ENCODE peak calls at places on chromosome 21, in seven cellular contexts. One of them, this sample, is unnamed.
A peak's percentile ranks its signal among the peaks of the same experiment; 100 is the strongest.

GRCh38 chr21:43304621-43305335 is 122.2 kb downstream of the SIK1 start:
- DNase-seq in pancreas: peak; percentile 56
- DNase-seq in activated CD8-positive, alpha-beta T cell treated with anti-CD3 and anti-CD28 coated beads for 36 hours: no peak
- DNase-seq in effector memory CD8-positive, alpha-beta T cell: no peak
- DNase-seq in activated CD8-positive, alpha-beta memory T cell treated with anti-CD3 and anti-CD28 coated beads, Interleukin-2, amount 10 ng/mL, durations not matched to agents 7 days and 5 days: no peak
- DNase-seq in NCI-H2171 treated with DMSO at 0.1 percent for 48 hours: no peak
- DNase-seq in NCI-H1417: no peak
- DNase-seq in this sample: no peak

GRCh38 chr21:37592496-37592895 is 225.9 kb downstream of the DYRK1A start:
- DNase-seq in pancreas: no peak
- DNase-seq in activated CD8-positive, alpha-beta T cell treated with anti-CD3 and anti-CD28 coated beads for 36 hours: no peak
- DNase-seq in effector memory CD8-positive, alpha-beta T cell: no peak
- DNase-seq in activated CD8-positive, alpha-beta memory T cell treated with anti-CD3 and anti-CD28 coated beads, Interleukin-2, amount 10 ng/mL, durations not matched to agents 7 days and 5 days: peak; percentile 5
- DNase-seq in NCI-H2171 treated with DMSO at 0.1 percent for 48 hours: no peak
- DNase-seq in NCI-H1417: no peak
- DNase-seq in this sample: no peak

GRCh38 chr21:46239817-46240325 is 11.3 kb upstream of the LSS start:
- DNase-seq in pancreas: no peak
- DNase-seq in activated CD8-positive, alpha-beta T cell treated with anti-CD3 and anti-CD28 coated beads for 36 hours: no peak
- DNase-seq in effector memory CD8-positive, alpha-beta T cell: no peak
- DNase-seq in activated CD8-positive, alpha-beta memory T cell treated with anti-CD3 and anti-CD28 coated beads, Interleukin-2, amount 10 ng/mL, durations not matched to agents 7 days and 5 days: no peak
- DNase-seq in NCI-H2171 treated with DMSO at 0.1 percent for 48 hours: no peak
- DNase-seq in NCI-H1417: no peak
- DNase-seq in this sample: no peak

GRCh38 chr21:25506268-25506667 is 101.0 kb downstream of the MRPL39 start:
- DNase-seq in pancreas: no peak
- DNase-seq in activated CD8-positive, alpha-beta T cell treated with anti-CD3 and anti-CD28 coated beads for 36 hours: no peak
- DNase-seq in effector memory CD8-positive, alpha-beta T cell: no peak
- DNase-seq in activated CD8-positive, alpha-beta memory T cell treated with anti-CD3 and anti-CD28 coated beads, Interleukin-2, amount 10 ng/mL, durations not matched to agents 7 days and 5 days: no peak
- DNase-seq in NCI-H2171 treated with DMSO at 0.1 percent for 48 hours: no peak
- DNase-seq in NCI-H1417: no peak
- DNase-seq in this sample: no peak

GRCh38 chr21:46320331-46320801 is 3.3 kb downstream of the C21orf58 start:
- DNase-seq in pancreas: no peak
- DNase-seq in activated CD8-positive, alpha-beta T cell treated with anti-CD3 and anti-CD28 coated beads for 36 hours: no peak
- DNase-seq in effector memory CD8-positive, alpha-beta T cell: no peak
- DNase-seq in activated CD8-positive, alpha-beta memory T cell treated with anti-CD3 and anti-CD28 coated beads, Interleukin-2, amount 10 ng/mL, durations not matched to agents 7 days and 5 days: no peak
- DNase-seq in NCI-H2171 treated with DMSO at 0.1 percent for 48 hours: peak; percentile 36
- DNase-seq in NCI-H1417: no peak
- DNase-seq in this sample: no peak

GRCh38 chr21:34886554-34887385 is 162.3 kb downstream of the RUNX1 start:
- DNase-seq in pancreas: peak; percentile 74
- DNase-seq in activated CD8-positive, alpha-beta T cell treated with anti-CD3 and anti-CD28 coated beads for 36 hours: peak; percentile 51
- DNase-seq in effector memory CD8-positive, alpha-beta T cell: no peak
- DNase-seq in activated CD8-positive, alpha-beta memory T cell treated with anti-CD3 and anti-CD28 coated beads, Interleukin-2, amount 10 ng/mL, durations not matched to agents 7 days and 5 days: peak; percentile 46
- DNase-seq in NCI-H2171 treated with DMSO at 0.1 percent for 48 hours: peak; percentile 2
- DNase-seq in NCI-H1417: peak; percentile 55
- DNase-seq in this sample: peak; percentile 39

GRCh38 chr21:26909972-26910371 is 56.9 kb downstream of the ADAMTS5 start:
- DNase-seq in pancreas: no peak
- DNase-seq in activated CD8-positive, alpha-beta T cell treated with anti-CD3 and anti-CD28 coated beads for 36 hours: no peak
- DNase-seq in effector memory CD8-positive, alpha-beta T cell: no peak
- DNase-seq in activated CD8-positive, alpha-beta memory T cell treated with anti-CD3 and anti-CD28 coated beads, Interleukin-2, amount 10 ng/mL, durations not matched to agents 7 days and 5 days: no peak
- DNase-seq in NCI-H2171 treated with DMSO at 0.1 percent for 48 hours: no peak
- DNase-seq in NCI-H1417: no peak
- DNase-seq in this sample: peak; percentile 5

GRCh38 chr21:43942201-43942600 is 69.9 kb upstream of the TRAPPC10 start:
- DNase-seq in pancreas: peak; percentile 37
- DNase-seq in activated CD8-positive, alpha-beta T cell treated with anti-CD3 and anti-CD28 coated beads for 36 hours: no peak
- DNase-seq in effector memory CD8-positive, alpha-beta T cell: no peak
- DNase-seq in activated CD8-positive, alpha-beta memory T cell treated with anti-CD3 and anti-CD28 coated beads, Interleukin-2, amount 10 ng/mL, durations not matched to agents 7 days and 5 days: no peak
- DNase-seq in NCI-H2171 treated with DMSO at 0.1 percent for 48 hours: no peak
- DNase-seq in NCI-H1417: no peak
- DNase-seq in this sample: no peak

GRCh38 chr21:42038826-42039425 is 28.8 kb upstream of the ZBTB21 start:
- DNase-seq in pancreas: no peak
- DNase-seq in activated CD8-positive, alpha-beta T cell treated with anti-CD3 and anti-CD28 coated beads for 36 hours: no peak
- DNase-seq in effector memory CD8-positive, alpha-beta T cell: no peak
- DNase-seq in activated CD8-positive, alpha-beta memory T cell treated with anti-CD3 and anti-CD28 coated beads, Interleukin-2, amount 10 ng/mL, durations not matched to agents 7 days and 5 days: no peak
- DNase-seq in NCI-H2171 treated with DMSO at 0.1 percent for 48 hours: peak; percentile 93
- DNase-seq in NCI-H1417: no peak
- DNase-seq in this sample: peak; percentile 33

GRCh38 chr21:26686278-26686677 is 113.2 kb upstream of the CYYR1 start:
- DNase-seq in pancreas: no peak
- DNase-seq in activated CD8-positive, alpha-beta T cell treated with anti-CD3 and anti-CD28 coated beads for 36 hours: peak; percentile 58
- DNase-seq in effector memory CD8-positive, alpha-beta T cell: no peak
- DNase-seq in activated CD8-positive, alpha-beta memory T cell treated with anti-CD3 and anti-CD28 coated beads, Interleukin-2, amount 10 ng/mL, durations not matched to agents 7 days and 5 days: peak; percentile 42
- DNase-seq in NCI-H2171 treated with DMSO at 0.1 percent for 48 hours: peak; percentile 77
- DNase-seq in NCI-H1417: peak; percentile 5
- DNase-seq in this sample: peak; percentile 43

GRCh38 chr21:35529141-35529863 is 480.2 kb upstream of the RUNX1 start:
- DNase-seq in pancreas: no peak
- DNase-seq in activated CD8-positive, alpha-beta T cell treated with anti-CD3 and anti-CD28 coated beads for 36 hours: peak; percentile 7
- DNase-seq in effector memory CD8-positive, alpha-beta T cell: peak; percentile 26
- DNase-seq in activated CD8-positive, alpha-beta memory T cell treated with anti-CD3 and anti-CD28 coated beads, Interleukin-2, amount 10 ng/mL, durations not matched to agents 7 days and 5 days: peak; percentile 45
- DNase-seq in NCI-H2171 treated with DMSO at 0.1 percent for 48 hours: no peak
- DNase-seq in NCI-H1417: no peak
- DNase-seq in this sample: no peak

GRCh38 chr21:45334591-45335081 is 46.9 kb upstream of the POFUT2 start:
- DNase-seq in pancreas: peak; percentile 51
- DNase-seq in activated CD8-positive, alpha-beta T cell treated with anti-CD3 and anti-CD28 coated beads for 36 hours: no peak
- DNase-seq in effector memory CD8-positive, alpha-beta T cell: no peak
- DNase-seq in activated CD8-positive, alpha-beta memory T cell treated with anti-CD3 and anti-CD28 coated beads, Interleukin-2, amount 10 ng/mL, durations not matched to agents 7 days and 5 days: no peak
- DNase-seq in NCI-H2171 treated with DMSO at 0.1 percent for 48 hours: no peak
- DNase-seq in NCI-H1417: no peak
- DNase-seq in this sample: no peak

GRCh38 chr21:42746593-42747266 is 93.3 kb downstream of the PDE9A start:
- DNase-seq in pancreas: no peak
- DNase-seq in activated CD8-positive, alpha-beta T cell treated with anti-CD3 and anti-CD28 coated beads for 36 hours: peak; percentile 50
- DNase-seq in effector memory CD8-positive, alpha-beta T cell: peak; percentile 26
- DNase-seq in activated CD8-positive, alpha-beta memory T cell treated with anti-CD3 and anti-CD28 coated beads, Interleukin-2, amount 10 ng/mL, durations not matched to agents 7 days and 5 days: peak; percentile 61
- DNase-seq in NCI-H2171 treated with DMSO at 0.1 percent for 48 hours: no peak
- DNase-seq in NCI-H1417: no peak
- DNase-seq in this sample: no peak

GRCh38 chr21:19999369-20000272 is 998.6 kb upstream of the NCAM2 start:
- DNase-seq in pancreas: peak; percentile 35
- DNase-seq in activated CD8-positive, alpha-beta T cell treated with anti-CD3 and anti-CD28 coated beads for 36 hours: no peak
- DNase-seq in effector memory CD8-positive, alpha-beta T cell: no peak
- DNase-seq in activated CD8-positive, alpha-beta memory T cell treated with anti-CD3 and anti-CD28 coated beads, Interleukin-2, amount 10 ng/mL, durations not matched to agents 7 days and 5 days: no peak
- DNase-seq in NCI-H2171 treated with DMSO at 0.1 percent for 48 hours: no peak
- DNase-seq in NCI-H1417: no peak
- DNase-seq in this sample: no peak

GRCh38 chr21:41136286-41136685 is 31.7 kb upstream of the BACE2 start:
- DNase-seq in pancreas: no peak
- DNase-seq in activated CD8-positive, alpha-beta T cell treated with anti-CD3 and anti-CD28 coated beads for 36 hours: no peak
- DNase-seq in effector memory CD8-positive, alpha-beta T cell: no peak
- DNase-seq in activated CD8-positive, alpha-beta memory T cell treated with anti-CD3 and anti-CD28 coated beads, Interleukin-2, amount 10 ng/mL, durations not matched to agents 7 days and 5 days: no peak
- DNase-seq in NCI-H2171 treated with DMSO at 0.1 percent for 48 hours: no peak
- DNase-seq in NCI-H1417: no peak
- DNase-seq in this sample: no peak

GRCh38 chr21:46092026-46092764 is 5.7 kb upstream of the COL6A2 start:
- DNase-seq in pancreas: no peak
- DNase-seq in activated CD8-positive, alpha-beta T cell treated with anti-CD3 and anti-CD28 coated beads for 36 hours: no peak
- DNase-seq in effector memory CD8-positive, alpha-beta T cell: no peak
- DNase-seq in activated CD8-positive, alpha-beta memory T cell treated with anti-CD3 and anti-CD28 coated beads, Interleukin-2, amount 10 ng/mL, durations not matched to agents 7 days and 5 days: peak; percentile 26
- DNase-seq in NCI-H2171 treated with DMSO at 0.1 percent for 48 hours: no peak
- DNase-seq in NCI-H1417: no peak
- DNase-seq in this sample: no peak

GRCh38 chr21:44059710-44060109 is 47.5 kb upstream of the PWP2 start:
- DNase-seq in pancreas: no peak
- DNase-seq in activated CD8-positive, alpha-beta T cell treated with anti-CD3 and anti-CD28 coated beads for 36 hours: no peak
- DNase-seq in effector memory CD8-positive, alpha-beta T cell: no peak
- DNase-seq in activated CD8-positive, alpha-beta memory T cell treated with anti-CD3 and anti-CD28 coated beads, Interleukin-2, amount 10 ng/mL, durations not matched to agents 7 days and 5 days: no peak
- DNase-seq in NCI-H2171 treated with DMSO at 0.1 percent for 48 hours: peak; percentile 63
- DNase-seq in NCI-H1417: peak; percentile 43
- DNase-seq in this sample: no peak

GRCh38 chr21:34737115-34737514 is 68.3 kb downstream of the CLIC6 start:
- DNase-seq in pancreas: no peak
- DNase-seq in activated CD8-positive, alpha-beta T cell treated with anti-CD3 and anti-CD28 coated beads for 36 hours: no peak
- DNase-seq in effector memory CD8-positive, alpha-beta T cell: no peak
- DNase-seq in activated CD8-positive, alpha-beta memory T cell treated with anti-CD3 and anti-CD28 coated beads, Interleukin-2, amount 10 ng/mL, durations not matched to agents 7 days and 5 days: no peak
- DNase-seq in NCI-H2171 treated with DMSO at 0.1 percent for 48 hours: no peak
- DNase-seq in NCI-H1417: no peak
- DNase-seq in this sample: no peak

GRCh38 chr21:41923641-41924342 is 30.0 kb downstream of the C2CD2 start:
- DNase-seq in pancreas: no peak
- DNase-seq in activated CD8-positive, alpha-beta T cell treated with anti-CD3 and anti-CD28 coated beads for 36 hours: peak; percentile 32
- DNase-seq in effector memory CD8-positive, alpha-beta T cell: no peak
- DNase-seq in activated CD8-positive, alpha-beta memory T cell treated with anti-CD3 and anti-CD28 coated beads, Interleukin-2, amount 10 ng/mL, durations not matched to agents 7 days and 5 days: no peak
- DNase-seq in NCI-H2171 treated with DMSO at 0.1 percent for 48 hours: no peak
- DNase-seq in NCI-H1417: no peak
- DNase-seq in this sample: no peak

GRCh38 chr21:34967509-34968289 is 81.4 kb downstream of the RUNX1 start:
- DNase-seq in pancreas: no peak
- DNase-seq in activated CD8-positive, alpha-beta T cell treated with anti-CD3 and anti-CD28 coated beads for 36 hours: peak; percentile 75
- DNase-seq in effector memory CD8-positive, alpha-beta T cell: no peak
- DNase-seq in activated CD8-positive, alpha-beta memory T cell treated with anti-CD3 and anti-CD28 coated beads, Interleukin-2, amount 10 ng/mL, durations not matched to agents 7 days and 5 days: peak; percentile 66
- DNase-seq in NCI-H2171 treated with DMSO at 0.1 percent for 48 hours: no peak
- DNase-seq in NCI-H1417: no peak
- DNase-seq in this sample: no peak

GRCh38 chr21:43740497-43741156 is 21.7 kb downstream of the PDXK start:
- DNase-seq in pancreas: peak; percentile 87
- DNase-seq in activated CD8-positive, alpha-beta T cell treated with anti-CD3 and anti-CD28 coated beads for 36 hours: no peak
- DNase-seq in effector memory CD8-positive, alpha-beta T cell: peak; percentile 39
- DNase-seq in activated CD8-positive, alpha-beta memory T cell treated with anti-CD3 and anti-CD28 coated beads, Interleukin-2, amount 10 ng/mL, durations not matched to agents 7 days and 5 days: no peak
- DNase-seq in NCI-H2171 treated with DMSO at 0.1 percent for 48 hours: peak; percentile 20
- DNase-seq in NCI-H1417: no peak
- DNase-seq in this sample: peak; percentile 63

GRCh38 chr21:43799301-43799840 is 10.0 kb downstream of the RRP1 start:
- DNase-seq in pancreas: peak; percentile 48
- DNase-seq in activated CD8-positive, alpha-beta T cell treated with anti-CD3 and anti-CD28 coated beads for 36 hours: no peak
- DNase-seq in effector memory CD8-positive, alpha-beta T cell: no peak
- DNase-seq in activated CD8-positive, alpha-beta memory T cell treated with anti-CD3 and anti-CD28 coated beads, Interleukin-2, amount 10 ng/mL, durations not matched to agents 7 days and 5 days: no peak
- DNase-seq in NCI-H2171 treated with DMSO at 0.1 percent for 48 hours: no peak
- DNase-seq in NCI-H1417: no peak
- DNase-seq in this sample: no peak

GRCh38 chr21:43921979-43922945 is 57.2 kb downstream of the AGPAT3 start:
- DNase-seq in pancreas: peak; percentile 37
- DNase-seq in activated CD8-positive, alpha-beta T cell treated with anti-CD3 and anti-CD28 coated beads for 36 hours: peak; percentile 92
- DNase-seq in effector memory CD8-positive, alpha-beta T cell: peak; percentile 18
- DNase-seq in activated CD8-positive, alpha-beta memory T cell treated with anti-CD3 and anti-CD28 coated beads, Interleukin-2, amount 10 ng/mL, durations not matched to agents 7 days and 5 days: peak; percentile 75
- DNase-seq in NCI-H2171 treated with DMSO at 0.1 percent for 48 hours: no peak
- DNase-seq in NCI-H1417: no peak
- DNase-seq in this sample: no peak

GRCh38 chr21:42215942-42216725 is 2.8 kb upstream of the ABCG1 start:
- DNase-seq in pancreas: no peak
- DNase-seq in activated CD8-positive, alpha-beta T cell treated with anti-CD3 and anti-CD28 coated beads for 36 hours: no peak
- DNase-seq in effector memory CD8-positive, alpha-beta T cell: no peak
- DNase-seq in activated CD8-positive, alpha-beta memory T cell treated with anti-CD3 and anti-CD28 coated beads, Interleukin-2, amount 10 ng/mL, durations not matched to agents 7 days and 5 days: no peak
- DNase-seq in NCI-H2171 treated with DMSO at 0.1 percent for 48 hours: no peak
- DNase-seq in NCI-H1417: no peak
- DNase-seq in this sample: no peak

GRCh38 chr21:18354947-18355346 is 48.6 kb downstream of the TMPRSS15 start:
- DNase-seq in pancreas: no peak
- DNase-seq in activated CD8-positive, alpha-beta T cell treated with anti-CD3 and anti-CD28 coated beads for 36 hours: no peak
- DNase-seq in effector memory CD8-positive, alpha-beta T cell: no peak
- DNase-seq in activated CD8-positive, alpha-beta memory T cell treated with anti-CD3 and anti-CD28 coated beads, Interleukin-2, amount 10 ng/mL, durations not matched to agents 7 days and 5 days: no peak
- DNase-seq in NCI-H2171 treated with DMSO at 0.1 percent for 48 hours: no peak
- DNase-seq in NCI-H1417: no peak
- DNase-seq in this sample: no peak

GRCh38 chr21:28089599-28090421 is 902.9 kb downstream of the LTN1 start:
- DNase-seq in pancreas: peak; percentile 18
- DNase-seq in activated CD8-positive, alpha-beta T cell treated with anti-CD3 and anti-CD28 coated beads for 36 hours: no peak
- DNase-seq in effector memory CD8-positive, alpha-beta T cell: no peak
- DNase-seq in activated CD8-positive, alpha-beta memory T cell treated with anti-CD3 and anti-CD28 coated beads, Interleukin-2, amount 10 ng/mL, durations not matched to agents 7 days and 5 days: no peak
- DNase-seq in NCI-H2171 treated with DMSO at 0.1 percent for 48 hours: no peak
- DNase-seq in NCI-H1417: no peak
- DNase-seq in this sample: no peak

GRCh38 chr21:40465382-40465781 is 381.6 kb downstream of the DSCAM start:
- DNase-seq in pancreas: no peak
- DNase-seq in activated CD8-positive, alpha-beta T cell treated with anti-CD3 and anti-CD28 coated beads for 36 hours: no peak
- DNase-seq in effector memory CD8-positive, alpha-beta T cell: no peak
- DNase-seq in activated CD8-positive, alpha-beta memory T cell treated with anti-CD3 and anti-CD28 coated beads, Interleukin-2, amount 10 ng/mL, durations not matched to agents 7 days and 5 days: no peak
- DNase-seq in NCI-H2171 treated with DMSO at 0.1 percent for 48 hours: no peak
- DNase-seq in NCI-H1417: no peak
- DNase-seq in this sample: no peak

GRCh38 chr21:28763809-28764418 is 228.8 kb downstream of the LTN1 start:
- DNase-seq in pancreas: no peak
- DNase-seq in activated CD8-positive, alpha-beta T cell treated with anti-CD3 and anti-CD28 coated beads for 36 hours: no peak
- DNase-seq in effector memory CD8-positive, alpha-beta T cell: no peak
- DNase-seq in activated CD8-positive, alpha-beta memory T cell treated with anti-CD3 and anti-CD28 coated beads, Interleukin-2, amount 10 ng/mL, durations not matched to agents 7 days and 5 days: no peak
- DNase-seq in NCI-H2171 treated with DMSO at 0.1 percent for 48 hours: no peak
- DNase-seq in NCI-H1417: no peak
- DNase-seq in this sample: no peak

GRCh38 chr21:25402134-25402957 is 204.9 kb downstream of the MRPL39 start:
- DNase-seq in pancreas: peak; percentile 13
- DNase-seq in activated CD8-positive, alpha-beta T cell treated with anti-CD3 and anti-CD28 coated beads for 36 hours: peak; percentile 58
- DNase-seq in effector memory CD8-positive, alpha-beta T cell: no peak
- DNase-seq in activated CD8-positive, alpha-beta memory T cell treated with anti-CD3 and anti-CD28 coated beads, Interleukin-2, amount 10 ng/mL, durations not matched to agents 7 days and 5 days: peak; percentile 77
- DNase-seq in NCI-H2171 treated with DMSO at 0.1 percent for 48 hours: no peak
- DNase-seq in NCI-H1417: no peak
- DNase-seq in this sample: no peak

GRCh38 chr21:36120304-36120902 is 14.5 kb upstream of the CBR3 start:
- DNase-seq in pancreas: no peak
- DNase-seq in activated CD8-positive, alpha-beta T cell treated with anti-CD3 and anti-CD28 coated beads for 36 hours: no peak
- DNase-seq in effector memory CD8-positive, alpha-beta T cell: no peak
- DNase-seq in activated CD8-positive, alpha-beta memory T cell treated with anti-CD3 and anti-CD28 coated beads, Interleukin-2, amount 10 ng/mL, durations not matched to agents 7 days and 5 days: no peak
- DNase-seq in NCI-H2171 treated with DMSO at 0.1 percent for 48 hours: no peak
- DNase-seq in NCI-H1417: no peak
- DNase-seq in this sample: no peak

GRCh38 chr21:18951291-18952038 is 547.9 kb upstream of the TMPRSS15 start:
- DNase-seq in pancreas: no peak
- DNase-seq in activated CD8-positive, alpha-beta T cell treated with anti-CD3 and anti-CD28 coated beads for 36 hours: peak; percentile 6
- DNase-seq in effector memory CD8-positive, alpha-beta T cell: no peak
- DNase-seq in activated CD8-positive, alpha-beta memory T cell treated with anti-CD3 and anti-CD28 coated beads, Interleukin-2, amount 10 ng/mL, durations not matched to agents 7 days and 5 days: no peak
- DNase-seq in NCI-H2171 treated with DMSO at 0.1 percent for 48 hours: peak; percentile 50
- DNase-seq in NCI-H1417: peak; percentile 9
- DNase-seq in this sample: peak; percentile 61

GRCh38 chr21:46111857-46112730 is 14.2 kb downstream of the COL6A2 start:
- DNase-seq in pancreas: peak; percentile 62
- DNase-seq in activated CD8-positive, alpha-beta T cell treated with anti-CD3 and anti-CD28 coated beads for 36 hours: no peak
- DNase-seq in effector memory CD8-positive, alpha-beta T cell: no peak
- DNase-seq in activated CD8-positive, alpha-beta memory T cell treated with anti-CD3 and anti-CD28 coated beads, Interleukin-2, amount 10 ng/mL, durations not matched to agents 7 days and 5 days: peak; percentile 38
- DNase-seq in NCI-H2171 treated with DMSO at 0.1 percent for 48 hours: no peak
- DNase-seq in NCI-H1417: no peak
- DNase-seq in this sample: no peak

GRCh38 chr21:42044871-42045495 is 26.1 kb upstream of the UMODL1 start:
- DNase-seq in pancreas: no peak
- DNase-seq in activated CD8-positive, alpha-beta T cell treated with anti-CD3 and anti-CD28 coated beads for 36 hours: no peak
- DNase-seq in effector memory CD8-positive, alpha-beta T cell: no peak
- DNase-seq in activated CD8-positive, alpha-beta memory T cell treated with anti-CD3 and anti-CD28 coated beads, Interleukin-2, amount 10 ng/mL, durations not matched to agents 7 days and 5 days: no peak
- DNase-seq in NCI-H2171 treated with DMSO at 0.1 percent for 48 hours: no peak
- DNase-seq in NCI-H1417: no peak
- DNase-seq in this sample: no peak

GRCh38 chr21:30257773-30258172 is 25.0 kb downstream of the KRTAP24-1 start:
- DNase-seq in pancreas: no peak
- DNase-seq in activated CD8-positive, alpha-beta T cell treated with anti-CD3 and anti-CD28 coated beads for 36 hours: no peak
- DNase-seq in effector memory CD8-positive, alpha-beta T cell: no peak
- DNase-seq in activated CD8-positive, alpha-beta memory T cell treated with anti-CD3 and anti-CD28 coated beads, Interleukin-2, amount 10 ng/mL, durations not matched to agents 7 days and 5 days: no peak
- DNase-seq in NCI-H2171 treated with DMSO at 0.1 percent for 48 hours: no peak
- DNase-seq in NCI-H1417: no peak
- DNase-seq in this sample: peak; percentile 71

GRCh38 chr21:42687796-42688195 is 34.4 kb downstream of the PDE9A start:
- DNase-seq in pancreas: no peak
- DNase-seq in activated CD8-positive, alpha-beta T cell treated with anti-CD3 and anti-CD28 coated beads for 36 hours: no peak
- DNase-seq in effector memory CD8-positive, alpha-beta T cell: no peak
- DNase-seq in activated CD8-positive, alpha-beta memory T cell treated with anti-CD3 and anti-CD28 coated beads, Interleukin-2, amount 10 ng/mL, durations not matched to agents 7 days and 5 days: no peak
- DNase-seq in NCI-H2171 treated with DMSO at 0.1 percent for 48 hours: no peak
- DNase-seq in NCI-H1417: no peak
- DNase-seq in this sample: no peak